ENCODE peak calls at places on chromosomes 11 and 22, in four cellular contexts. P is RPMI7951; H is Calu3; I is activated T-cell treated with anti-CD3 and anti-CD28 coated beads, Interleukin-2, amount 50 U/mL, for 48 hours. R is an unnamed sample.

GRCh38 chr22:44693756-44694155 is 8.2 kb upstream of the PRR5 start:
- DNase-seq in P (no peak), I (no peak), H (no peak), R (no peak)

GRCh38 chr11:122019908-122020694 is 95.9 kb downstream of the BLID start:
- DNase-seq in I (no peak), H (no peak), P (no peak), R (no peak)

GRCh38 chr11:45097721-45098493 is 48.5 kb upstream of the PRDM11 start:
- DNase-seq in P (peak), H (no peak), I (peak), R (no peak)

GRCh38 chr11:100991541-100991940 is 138.1 kb downstream of the PGR start:
- DNase-seq in P (no peak), I (no peak), H (no peak), R (no peak)

GRCh38 chr11:123129920-123130319 is 65.1 kb downstream of the CLMP start:
- DNase-seq in I (no peak), P (peak), H (no peak), R (peak)

GRCh38 chr11:70233511-70233919 is 30.4 kb downstream of the FADD start:
- DNase-seq in H (peak), P (peak), I (no peak), R (peak)

GRCh38 chr11:114125959-114126358 is 66.4 kb downstream of the ZBTB16 start:
- DNase-seq in H (no peak), P (no peak), I (no peak), R (no peak)

GRCh38 chr22:50673231-50674126 is 856 bp downstream of the SHANK3 start:
- DNase-seq in H (no peak), I (no peak), P (no peak), R (no peak)

GRCh38 chr11:130666781-130667251 is 218.4 kb downstream of the ADAMTS15 start:
- DNase-seq in P (peak), I (no peak), H (no peak), R (peak)

GRCh38 chr11:40314327-40314726 is 1145.1 kb downstream of the LRRC4C start:
- DNase-seq in I (no peak), H (no peak), P (peak), R (no peak)